ENCODE peak calls at places on chromosomes 12 and 14, in six cellular contexts. V is H9, Q is MCF 10A, N is uterus, K is fibroblast of pulmonary artery, G is MM.1S. H is an unnamed sample.

GRCh38 chr14:68691031-68691864 is 101.6 kb downstream of the ZFP36L1 start:
- DNase-seq in N (peak; percentile 37), K (no peak), G (no peak), Q (no peak), V (peak; percentile 68), H (no peak)

GRCh38 chr14:52852810-52853521 is 61.6 kb upstream of the GNPNAT1 start:
- DNase-seq in K (peak; percentile 35), N (no peak), G (no peak), V (no peak), Q (no peak), H (no peak)

GRCh38 chr12:19369691-19370148 is 69.6 kb upstream of the AEBP2 start:
- DNase-seq in Q (no peak), K (peak; percentile 35), N (no peak), G (no peak), V (no peak), H (no peak)

GRCh38 chr12:128864516-128865186 is 11.4 kb downstream of the GLT1D1 start:
- DNase-seq in K (no peak), G (no peak), V (no peak), N (peak; percentile 60), Q (no peak), H (peak; percentile 50)

GRCh38 chr12:59891180-59891579 is 295.4 kb downstream of the SLC16A7 start:
- DNase-seq in K (no peak), V (no peak), G (no peak), Q (peak; percentile 17), N (no peak), H (no peak)

GRCh38 chr12:111437816-111438454 is 32.2 kb downstream of the SH2B3 start:
- DNase-seq in K (peak; percentile 89), Q (peak; percentile 85), V (no peak), N (no peak), G (no peak), H (no peak)

GRCh38 chr12:51399893-51400292 is 8.7 kb upstream of the GALNT6 start:
- DNase-seq in V (peak; percentile 20), G (no peak), Q (no peak), K (no peak), N (no peak), H (no peak)

GRCh38 chr14:71117839-71118743 is 210.8 kb downstream of the PCNX1 start:
- DNase-seq in Q (peak; percentile 84), N (no peak), K (peak; percentile 66), V (no peak), G (no peak), H (no peak)

GRCh38 chr14:53850714-53851296 is 105.8 kb downstream of the BMP4 start:
- DNase-seq in G (no peak), N (no peak), V (no peak), K (peak; percentile 70), Q (peak; percentile 25), H (no peak)

GRCh38 chr14:29637406-29637805 is 290.2 kb downstream of the PRKD1 start:
- DNase-seq in K (peak; percentile 85), G (no peak), Q (peak; percentile 74), N (no peak), V (no peak), H (peak; percentile 40)

GRCh38 chr12:110012659-110013058 is 13.4 kb downstream of the ANKRD13A start:
- DNase-seq in Q (no peak), K (no peak), N (no peak), V (no peak), G (no peak), H (no peak)

GRCh38 chr12:80821513-80822000 is 104.8 kb downstream of the MYF5 start:
- DNase-seq in V (peak; percentile 56), G (no peak), K (no peak), N (no peak), Q (no peak), H (no peak)

GRCh38 chr12:51847830-51848727 is at the start of gene FIGNL2:
- DNase-seq in G (no peak), N (no peak), V (peak; percentile 76), K (no peak), Q (no peak), H (peak; percentile 42)

GRCh38 chr12:42760550-42760949 is 171.0 kb upstream of the PRICKLE1 start:
- DNase-seq in G (no peak), V (no peak), Q (no peak), N (no peak), K (no peak), H (no peak)

GRCh38 chr12:56247923-56248322 is 10.3 kb downstream of the ANKRD52 start:
- DNase-seq in G (no peak), Q (no peak), N (no peak), K (no peak), V (peak; percentile 27), H (no peak)

GRCh38 chr14:91241848-91242247 is 2.7 kb downstream of the GPR68 start:
- DNase-seq in V (no peak), Q (no peak), K (no peak), N (no peak), G (no peak), H (no peak)

GRCh38 chr14:99821519-99822165 is 28.4 kb downstream of the EML1 start:
- DNase-seq in N (peak; percentile 34), Q (peak; percentile 6), V (peak; percentile 18), G (no peak), K (peak; percentile 55), H (no peak)

GRCh38 chr14:28966416-28967233 is 200.0 kb downstream of the FOXG1 start:
- DNase-seq in V (no peak), N (no peak), G (no peak), Q (no peak), K (no peak), H (no peak)

GRCh38 chr12:69024413-69024812 is 91.4 kb upstream of the CPM start:
- DNase-seq in N (no peak), Q (peak; percentile 96), V (no peak), K (peak; percentile 17), G (no peak), H (no peak)

GRCh38 chr14:50421499-50421898 is 24.8 kb upstream of the CDKL1 start:
- DNase-seq in K (no peak), G (no peak), Q (no peak), N (no peak), V (no peak), H (no peak)

GRCh38 chr12:120413901-120414695 is 23.8 kb upstream of the COX6A1 start:
- DNase-seq in G (no peak), K (no peak), V (peak; percentile 96), N (peak; percentile 33), Q (no peak), H (no peak)

GRCh38 chr12:57462307-57463253 is 3.0 kb downstream of the GLI1 start:
- DNase-seq in K (peak; percentile 90), Q (peak; percentile 92), N (peak; percentile 90), V (peak; percentile 98), G (peak; percentile 90), H (peak; percentile 81)

GRCh38 chr14:24863933-24864708 is 185.8 kb downstream of the STXBP6 start:
- DNase-seq in Q (no peak), G (no peak), N (no peak), V (no peak), K (no peak), H (no peak)

GRCh38 chr12:79681008-79681590 is 9.7 kb downstream of the PAWR start:
- DNase-seq in N (no peak), G (no peak), K (peak; percentile 54), V (no peak), Q (peak; percentile 74), H (no peak)

GRCh38 chr14:32720927-32721326 is 217.8 kb upstream of the NPAS3 start:
- DNase-seq in V (no peak), K (peak; percentile 24), N (no peak), G (no peak), Q (peak; percentile 15), H (no peak)

DNA sequence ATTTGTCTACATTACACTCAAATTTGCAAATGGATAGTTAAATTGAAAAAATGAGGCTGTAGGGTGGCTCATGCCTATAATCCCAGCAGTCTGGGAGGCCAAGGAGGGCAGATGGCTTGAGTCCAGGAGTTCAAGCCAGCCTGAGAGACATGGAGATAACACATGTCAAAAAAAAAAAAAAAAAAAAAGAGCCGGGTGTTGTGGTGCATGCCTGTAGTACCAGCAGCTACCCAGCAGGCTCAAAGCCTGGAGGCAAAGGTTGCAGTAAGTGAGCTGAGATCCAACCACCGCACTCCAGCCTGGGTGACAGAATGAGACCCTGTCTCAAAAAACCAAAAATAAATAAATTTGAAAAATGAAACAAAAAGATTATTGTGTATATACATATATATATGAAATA is 119.9 kb upstream of the MGAT4C start:
- DNase-seq in K (no peak), G (no peak), N (no peak), Q (no peak), V (peak; percentile 63), H (peak; percentile 16)
- TF ChIP-seq CTCF in K (peak; percentile 14), G (no peak), N (no peak), Q (no peak), V (peak; percentile 50), H (peak; percentile 46)

GRCh38 chr12:65845751-65846537 is 21.7 kb downstream of the HMGA2 start:
- DNase-seq in G (no peak), N (no peak), V (peak; percentile 85), Q (no peak), K (no peak), H (no peak)
- TF ChIP-seq CTCF in G (no peak), N (no peak), V (peak; percentile 55), Q (no peak), K (no peak), H (no peak)

GRCh38 chr12:121799842-121800693 is 3.7 kb upstream of the SETD1B start:
- DNase-seq in G (peak; percentile 62), V (peak; percentile 84), N (peak; percentile 94), Q (peak; percentile 95), K (peak; percentile 84), H (peak; percentile 94)
- TF ChIP-seq CTCF in G (no peak), V (no peak), N (no peak), Q (no peak), K (no peak), H (peak; percentile 11)

GRCh38 chr12:31813305-31813704 is 84.5 kb upstream of the AMN1 start:
- DNase-seq in G (no peak), V (peak; percentile 47), Q (peak; percentile 11), N (no peak), K (peak; percentile 14), H (no peak)
- TF ChIP-seq CTCF in G (no peak), V (peak; percentile 58), Q (no peak), N (no peak), K (peak; percentile 31), H (no peak)